ENCODE peak calls at places on chromosome 17, in six cellular contexts. Q is left ventricle myocardium inferior, E is K562, B is AG10803, X is A549, V is left lung. W is an unnamed sample.

GRCh38 chr17:74532115-74532514 is 840 bp upstream of the CD300LB start:
- DNase-seq in Q (peak), E (no peak), B (no peak), X (no peak), V (no peak), W (no peak)

GRCh38 chr17:78993241-78993956 is 13.7 kb upstream of the LGALS3BP start:
- DNase-seq in Q (no peak), E (peak), B (peak), X (peak), V (peak), W (no peak)

GRCh38 chr17:14699569-14700190 is 398.8 kb downstream of the HS3ST3B1 start:
- DNase-seq in Q (no peak), E (no peak), B (no peak), X (peak), V (no peak), W (no peak)

GRCh38 chr17:34850023-34850422 is 111.2 kb downstream of the CCT6B start:
- DNase-seq in Q (no peak), E (no peak), B (peak), X (no peak), V (no peak), W (no peak)

GRCh38 chr17:28317965-28318758 is 838 bp upstream of the TMEM97 start:
- DNase-seq in Q (no peak), E (peak), B (no peak), X (no peak), V (no peak), W (no peak)

GRCh38 chr17:43935926-43936261 is 6.4 kb downstream of the PPY start:
- DNase-seq in Q (no peak), E (no peak), B (no peak), X (no peak), V (no peak), W (no peak)

GRCh38 chr17:48471807-48472484 is 41.9 kb upstream of the SKAP1 start:
- DNase-seq in Q (no peak), E (no peak), B (no peak), X (no peak), V (no peak), W (no peak)

GRCh38 chr17:43881758-43882505 is 25.4 kb downstream of the MPP2 start:
- DNase-seq in Q (no peak), E (peak), B (no peak), X (no peak), V (no peak), W (no peak)

GRCh38 chr17:55521193-55521592 is 9.9 kb upstream of the SMIM36 start:
- DNase-seq in Q (no peak), E (no peak), B (no peak), X (no peak), V (no peak), W (no peak)

GRCh38 chr17:39235555-39236221 is 9.9 kb upstream of the STAC2 start:
- DNase-seq in Q (no peak), E (peak), B (peak), X (peak), V (no peak), W (peak)

GRCh38 chr17:58377005-58377660 is 25.1 kb upstream of the SUPT4H1 start:
- DNase-seq in Q (no peak), E (no peak), B (no peak), X (no peak), V (no peak), W (no peak)

GRCh38 chr17:57535652-57536018 is 209.5 kb downstream of the CCDC182 start:
- DNase-seq in Q (no peak), E (no peak), B (no peak), X (peak), V (no peak), W (no peak)

GRCh38 chr17:21389352-21389751 is 13.2 kb downstream of the KCNJ12 start:
- DNase-seq in Q (no peak), E (no peak), B (no peak), X (no peak), V (no peak), W (no peak)

GRCh38 chr17:48626470-48627241 is 498 bp upstream of the HOXB9 start:
- DNase-seq in Q (no peak), E (peak), B (peak), X (peak), V (no peak), W (no peak)

GRCh38 chr17:37301288-37301687 is 74.5 kb upstream of the C17orf78 start:
- DNase-seq in Q (no peak), E (no peak), B (peak), X (peak), V (no peak), W (no peak)

GRCh38 chr17:82869536-82869935 is 29.7 kb upstream of the ZNF750 start:
- DNase-seq in Q (no peak), E (no peak), B (no peak), X (no peak), V (peak), W (no peak)

GRCh38 chr17:70622382-70623260 is 453.3 kb downstream of the KCNJ2 start:
- DNase-seq in Q (peak), E (peak), B (peak), X (peak), V (no peak), W (no peak)
- TF ChIP-seq CTCF in Q (peak), E (peak), B (peak), X (peak), V (peak), W (peak)

GRCh38 chr17:3771140-3771539 is 29.8 kb downstream of the ITGAE start:
- DNase-seq in Q (no peak), E (no peak), B (no peak), X (no peak), V (peak), W (no peak)

GRCh38 chr17:3770471-3770870 is 30.5 kb downstream of the ITGAE start:
- DNase-seq in Q (no peak), E (no peak), B (no peak), X (no peak), V (peak), W (no peak)

GRCh38 chr17:3772764-3773163 is 28.2 kb downstream of the ITGAE start:
- DNase-seq in Q (no peak), E (no peak), B (no peak), X (no peak), V (peak), W (no peak)

GRCh38 chr17:3773966-3774365 is 27.0 kb downstream of the ITGAE start:
- DNase-seq in Q (no peak), E (no peak), B (no peak), X (no peak), V (peak), W (no peak)

GRCh38 chr17:3773511-3773910 is 27.5 kb downstream of the ITGAE start:
- DNase-seq in Q (no peak), E (no peak), B (peak), X (peak), V (peak), W (peak)
- TF ChIP-seq CTCF in Q (no peak), E (no peak), B (no peak), X (no peak), V (no peak), W (no peak)

DNA sequence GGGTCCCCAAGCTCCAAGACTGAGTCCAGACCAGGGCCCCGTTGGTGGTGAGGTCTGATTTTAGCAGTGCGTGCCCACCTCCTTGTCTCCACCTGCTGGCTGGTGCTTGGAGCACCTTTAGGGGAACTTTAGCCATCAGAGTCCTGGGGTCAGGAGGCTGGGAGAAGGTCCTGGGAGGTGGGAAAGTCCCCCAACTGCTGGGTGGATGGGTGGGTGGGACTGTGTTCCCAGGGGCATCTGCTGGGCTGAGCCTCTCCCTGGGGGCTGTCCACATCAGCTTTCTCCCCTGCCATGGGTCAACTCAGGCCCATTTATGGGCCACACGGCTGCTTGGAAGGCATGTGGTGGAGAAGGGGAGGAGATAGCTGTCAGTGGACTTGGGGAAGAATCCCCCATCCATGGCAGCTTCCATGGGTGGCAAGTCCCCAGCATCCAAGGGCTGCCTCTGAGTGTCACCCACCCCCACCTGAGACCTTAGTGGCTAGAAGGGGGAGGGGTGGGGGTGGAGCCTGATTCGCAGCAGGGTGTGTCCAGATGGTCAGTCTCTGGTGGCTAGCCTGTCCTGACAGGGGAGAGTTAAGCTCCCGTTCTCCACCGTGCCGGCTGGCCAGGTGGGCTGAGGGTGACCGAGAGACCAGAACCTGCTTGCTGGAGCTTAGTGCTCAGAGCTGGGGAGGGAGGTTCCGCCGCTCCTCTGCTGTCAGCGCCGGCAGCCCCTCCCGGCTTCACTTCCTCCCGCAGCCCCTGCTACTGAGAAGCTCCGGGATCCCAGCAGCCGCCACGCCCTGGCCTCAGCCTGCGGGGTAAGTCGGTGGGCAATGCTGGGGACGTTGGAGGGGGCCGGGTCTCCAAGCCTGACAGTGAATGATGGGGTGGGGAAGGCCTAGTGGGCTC is at the start of gene TRPV2:
- DNase-seq in Q (peak), E (peak), B (no peak), X (peak), V (peak), W (no peak)
- TF ChIP-seq CTCF in Q (peak), E (peak), B (peak), X (peak), V (no peak), W (peak)

DNA sequence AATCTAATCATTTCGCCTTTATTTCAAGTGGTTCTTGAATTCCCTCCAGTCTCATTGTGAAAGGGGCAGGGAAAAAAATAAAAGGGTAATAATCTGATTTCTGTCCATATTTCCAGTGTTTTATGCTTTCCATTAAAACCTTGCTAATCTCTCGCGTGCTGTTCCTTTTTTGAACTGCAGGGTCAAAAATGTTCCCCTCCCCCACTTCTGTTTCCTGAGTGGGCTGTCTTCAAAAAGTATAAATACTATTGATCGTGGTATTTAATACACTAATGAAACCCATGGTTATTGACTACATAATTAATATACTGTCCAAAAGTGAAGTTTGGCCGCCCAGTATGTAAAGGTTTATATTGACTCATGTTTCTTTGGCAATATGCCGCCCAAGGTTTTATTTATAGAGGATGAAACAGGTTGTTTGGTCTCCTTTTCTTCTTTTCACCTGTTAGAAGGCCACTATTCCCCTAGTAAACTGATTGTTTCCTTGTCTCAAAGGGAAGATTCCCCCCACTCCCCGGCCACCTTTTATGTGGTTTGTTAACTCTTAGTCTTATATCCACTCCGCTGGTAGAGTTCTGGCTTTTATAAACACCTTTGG is 69.7 kb downstream of the RPA1 start:
- DNase-seq in Q (no peak), E (no peak), B (no peak), X (no peak), V (no peak), W (no peak)
- TF ChIP-seq CTCF in Q (no peak), E (no peak), B (peak), X (no peak), V (no peak), W (peak)